ENCODE peak calls at places on chromosomes 4 and X, in five cellular contexts. K is BJ; P is activated gamma-delta T cell treated with Interleukin-2 at 50 U/mL for 16 hours; W is activated CD4-positive, alpha-beta T cell treated with anti-CD3 and anti-CD28 coated beads for 1 hour; Q is midbrain. U is an unnamed sample.
A peak's percentile ranks its signal among the peaks of the same experiment; 100 is the strongest.

GRCh38 chrX:134599173-134599914 is 58.9 kb downstream of the PLAC1 start:
- DNase-seq in W (no peak), Q (no peak), P (no peak), K (peak; percentile 32), U (no peak)

GRCh38 chrX:74251006-74251930 is 52.7 kb upstream of the ZCCHC13 start:
- DNase-seq in P (no peak), K (peak; percentile 46), W (no peak), Q (no peak), U (no peak)

GRCh38 chr4:4217123-4217522 is 9.6 kb downstream of the OTOP1 start:
- DNase-seq in K (no peak), W (no peak), Q (no peak), P (no peak), U (no peak)

GRCh38 chr4:8617486-8618040 is 25.0 kb downstream of the CPZ start:
- DNase-seq in Q (no peak), P (no peak), K (no peak), W (no peak), U (no peak)

GRCh38 chr4:186676531-186677158 is 47.0 kb downstream of the FAT1 start:
- DNase-seq in K (peak; percentile 70), W (no peak), Q (no peak), P (no peak), U (no peak)

GRCh38 chr4:87326460-87326859 is 3.8 kb upstream of the HSD17B13 start:
- DNase-seq in K (no peak), Q (no peak), P (no peak), W (no peak), U (no peak)

GRCh38 chr4:142420461-142421095 is 425.5 kb downstream of the INPP4B start:
- DNase-seq in K (no peak), W (no peak), Q (no peak), P (no peak), U (no peak)

GRCh38 chr4:132982151-132982550 is 166.9 kb upstream of the PCDH10 start:
- DNase-seq in K (no peak), W (no peak), Q (no peak), P (no peak), U (no peak)

GRCh38 chr4:150976478-150977118 is 38.5 kb downstream of the LRBA start:
- DNase-seq in Q (no peak), W (no peak), P (no peak), K (no peak), U (no peak)